ENCODE peak calls at places on chromosomes 13 and 19, in nine cellular contexts. H, C, Z, Y, O, F, J, P and A are unnamed samples.
A peak's percentile ranks its signal among the peaks of the same experiment; 100 is the strongest.

GRCh38 chr19:5339950-5340636 is 519 bp downstream of the PTPRS start:
- DNase-seq in F (no peak), J (no peak), Z (no peak), H (peak; percentile 27), O (peak; percentile 76), P (no peak), C (no peak), Y (peak; percentile 27), A (no peak)

GRCh38 chr19:32599736-32600157 is 18.8 kb downstream of the PDCD5 start:
- DNase-seq in H (peak; percentile 13), P (peak; percentile 6), J (peak; percentile 32), Z (no peak), C (no peak), F (peak; percentile 23), Y (peak; percentile 45), O (peak; percentile 31), A (peak; percentile 29)

GRCh38 chr13:49877629-49878218 is 58.4 kb downstream of the SPRYD7 start:
- DNase-seq in H (no peak), Y (no peak), F (peak; percentile 14), J (no peak), Z (no peak), O (no peak), P (no peak), C (no peak), A (no peak)

GRCh38 chr13:50701469-50701868 is 142.0 kb downstream of the DLEU7 start:
- DNase-seq in F (no peak), Z (no peak), Y (no peak), O (no peak), H (no peak), P (no peak), J (no peak), C (no peak), A (no peak)

GRCh38 chr19:49712397-49712859 is 21.5 kb downstream of the CPT1C start:
- DNase-seq in Y (no peak), Z (no peak), P (no peak), J (peak; percentile 96), O (no peak), F (no peak), H (peak; percentile 47), C (peak; percentile 95), A (no peak)

GRCh38 chr19:6047741-6048231 is 62.5 kb downstream of the RFX2 start:
- DNase-seq in C (no peak), F (no peak), Z (no peak), J (peak; percentile 53), O (peak; percentile 58), P (no peak), H (no peak), Y (no peak), A (no peak)

GRCh38 chr19:53960886-53961285 is 1.9 kb upstream of the CACNG8 start:
- DNase-seq in J (no peak), H (no peak), P (no peak), Y (no peak), C (no peak), F (no peak), O (no peak), Z (no peak), A (no peak)

GRCh38 chr13:42333613-42334328 is 61.8 kb downstream of the AKAP11 start:
- DNase-seq in O (no peak), J (peak; percentile 49), Y (no peak), Z (no peak), F (peak; percentile 17), H (peak; percentile 2), P (no peak), C (no peak), A (peak; percentile 36)

GRCh38 chr19:55118401-55118991 is 1.1 kb upstream of the PPP1R12C start:
- DNase-seq in P (peak; percentile 15), Z (no peak), C (no peak), H (peak; percentile 49), F (no peak), J (peak; percentile 83), O (no peak), Y (peak; percentile 60), A (no peak)

GRCh38 chr19:38742296-38742695 is 2.0 kb downstream of the CAPN12 start:
- DNase-seq in F (peak; percentile 0), C (no peak), P (no peak), Y (no peak), J (no peak), O (no peak), H (no peak), Z (no peak), A (no peak)

GRCh38 chr19:3784607-3785463 is 1.3 kb downstream of the MATK start:
- DNase-seq in F (no peak), P (no peak), Y (no peak), C (no peak), Z (no peak), O (no peak), J (no peak), H (no peak), A (no peak)

GRCh38 chr13:107296804-107297203 is 728.9 kb upstream of the ARGLU1 start:
- DNase-seq in F (no peak), Y (no peak), O (no peak), Z (no peak), H (no peak), J (no peak), P (no peak), C (no peak), A (no peak)

GRCh38 chr13:102591988-102592781 is 4.6 kb upstream of the TPP2 start:
- DNase-seq in Y (peak; percentile 81), F (peak; percentile 60), C (peak; percentile 79), Z (no peak), O (peak; percentile 87), P (peak; percentile 69), H (peak; percentile 59), J (peak; percentile 86), A (no peak)

GRCh38 chr19:6723108-6723618 is 2.7 kb upstream of the C3 start:
- DNase-seq in F (peak; percentile 51), P (no peak), J (no peak), O (no peak), Z (no peak), C (peak; percentile 84), H (peak; percentile 65), Y (no peak), A (no peak)

GRCh38 chr19:48152552-48152951 is 17.6 kb downstream of the LIG1 start:
- DNase-seq in O (peak; percentile 13), C (peak; percentile 72), Z (peak; percentile 6), Y (peak; percentile 66), P (peak; percentile 38), H (peak; percentile 46), J (peak; percentile 72), F (peak; percentile 20), A (peak; percentile 38)

GRCh38 chr19:5312058-5312457 is 28.6 kb downstream of the PTPRS start:
- DNase-seq in H (no peak), Z (no peak), O (no peak), C (no peak), J (no peak), Y (no peak), P (no peak), F (no peak), A (no peak)

GRCh38 chr19:50823389-50824042 is at the start of gene KLK1:
- DNase-seq in C (no peak), Y (no peak), F (no peak), O (no peak), J (no peak), H (peak; percentile 25), P (no peak), Z (no peak), A (no peak)

GRCh38 chr19:38389101-38389925 is 816 bp downstream of the SPRED3 start:
- DNase-seq in O (no peak), Y (no peak), F (peak; percentile 66), H (peak; percentile 23), P (no peak), C (no peak), J (peak; percentile 30), Z (peak; percentile 38), A (no peak)

GRCh38 chr13:21243045-21243842 is 66.8 kb downstream of the MRPL57 start:
- DNase-seq in J (no peak), P (no peak), Z (no peak), C (no peak), Y (no peak), H (no peak), O (peak; percentile 80), F (no peak), A (no peak)

GRCh38 chr19:56404705-56405056 is 549 bp downstream of the ZNF583 start:
- DNase-seq in F (no peak), Z (no peak), P (no peak), O (no peak), C (no peak), Y (no peak), J (no peak), H (no peak), A (no peak)

GRCh38 chr19:3844596-3844995 is 24.2 kb downstream of the ZFR2 start:
- DNase-seq in Z (no peak), J (no peak), P (no peak), H (no peak), O (no peak), F (no peak), Y (no peak), C (no peak), A (no peak)

GRCh38 chr19:54017266-54017665 is 25.8 kb downstream of the CACNG6 start:
- DNase-seq in P (no peak), J (peak; percentile 37), C (no peak), F (peak; percentile 39), H (no peak), Y (no peak), O (no peak), Z (no peak), A (no peak)

GRCh38 chr13:27131202-27131623 is 40.4 kb downstream of the USP12 start:
- DNase-seq in H (no peak), Z (no peak), J (no peak), F (peak; percentile 98), O (no peak), C (no peak), Y (peak; percentile 72), P (peak; percentile 43), A (peak; percentile 47)